ENCODE peak calls at places on chromosomes 4 and X, in nine cellular contexts. R is GM23338, C is OCI-LY7, K is heart left ventricle, H is BE2C, V is AG10803, I is right lobe of liver, J is choroid plexus epithelial cell, B is fibroblast of pulmonary artery. T is an unnamed sample.

GRCh38 chrX:28225508-28225907 is 244.3 kb upstream of the DCAF8L1 start:
- DNase-seq in R (no peak), C (no peak), K (no peak), H (no peak), V (no peak), I (no peak), J (no peak), B (no peak), T (no peak)

GRCh38 chr4:46404961-46405360 is 15.0 kb upstream of the GABRA2 start:
- DNase-seq in R (peak), C (no peak), K (no peak), H (no peak), V (no peak), I (no peak), J (peak), B (peak), T (no peak)

GRCh38 chr4:54185380-54185779 is 43.7 kb upstream of the PDGFRA start:
- DNase-seq in R (no peak), C (no peak), K (no peak), H (no peak), V (no peak), I (no peak), J (no peak), B (no peak), T (no peak)

GRCh38 chr4:2503809-2504208 is 32.6 kb upstream of the FAM193A start:
- DNase-seq in R (no peak), C (no peak), K (no peak), H (no peak), V (no peak), I (no peak), J (no peak), B (no peak), T (no peak)

GRCh38 chr4:1749370-1749769 is 28.0 kb downstream of the TACC3 start:
- DNase-seq in R (no peak), C (no peak), K (no peak), H (no peak), V (no peak), I (no peak), J (no peak), B (no peak), T (no peak)

GRCh38 chr4:142817442-142817841 is 28.7 kb downstream of the INPP4B start:
- DNase-seq in R (no peak), C (no peak), K (peak), H (no peak), V (peak), I (no peak), J (peak), B (peak), T (peak)

GRCh38 chr4:32215277-32215676 is 1495.1 kb downstream of the PCDH7 start:
- DNase-seq in R (no peak), C (no peak), K (no peak), H (no peak), V (no peak), I (no peak), J (no peak), B (no peak), T (no peak)

GRCh38 chr4:111399523-111400135 is 745.6 kb upstream of the FAM241A start:
- DNase-seq in R (no peak), C (no peak), K (no peak), H (peak), V (peak), I (no peak), J (no peak), B (no peak), T (no peak)

GRCh38 chr4:85398276-85398675 is 76.7 kb upstream of the ARHGAP24 start:
- DNase-seq in R (no peak), C (no peak), K (peak), H (no peak), V (peak), I (no peak), J (peak), B (peak), T (peak)

GRCh38 chr4:159946983-159947645 is 844.2 kb downstream of the RAPGEF2 start:
- DNase-seq in R (peak), C (peak), K (no peak), H (no peak), V (peak), I (no peak), J (peak), B (peak), T (peak)
- TF ChIP-seq CTCF in R (peak), C (peak), K (peak), H (peak), V (peak), I (peak), J (peak), B (peak), T (peak)

DNA sequence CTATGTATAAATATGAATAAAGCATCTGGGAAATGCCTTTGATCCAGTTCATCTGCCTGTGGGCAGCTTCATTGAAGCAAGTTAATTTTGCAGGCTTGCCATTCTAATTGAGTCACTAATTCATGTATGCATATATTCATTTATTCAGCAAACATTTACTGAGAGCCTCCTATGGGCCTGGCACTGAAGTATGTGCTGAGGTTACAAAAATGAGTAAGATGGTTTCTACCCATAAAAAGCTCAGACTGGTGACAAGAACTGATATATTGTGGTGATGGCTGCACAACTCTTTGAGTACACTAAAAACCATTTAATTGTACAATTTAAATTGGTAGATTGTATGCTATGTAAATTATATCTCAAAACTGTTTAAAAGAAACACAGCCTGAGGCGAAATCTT is 1.1 kb upstream of the MRPL1 start:
- DNase-seq in R (peak), C (peak), K (no peak), H (no peak), V (no peak), I (no peak), J (no peak), B (no peak), T (peak)
- H3K4me3 ChIP-seq in R (peak), C (peak), K (peak), H (peak), V (peak), I (no peak), J (peak), B (peak), T (peak)

GRCh38 chrX:120213438-120214265 is 37.0 kb upstream of the ZBTB33 start:
- DNase-seq in R (peak), C (peak), K (peak), H (peak), V (peak), I (no peak), J (peak), B (peak), T (peak)
- TF ChIP-seq CTCF in R (peak), C (peak), K (peak), H (peak), V (peak), I (peak), J (peak), B (peak), T (peak)

DNA sequence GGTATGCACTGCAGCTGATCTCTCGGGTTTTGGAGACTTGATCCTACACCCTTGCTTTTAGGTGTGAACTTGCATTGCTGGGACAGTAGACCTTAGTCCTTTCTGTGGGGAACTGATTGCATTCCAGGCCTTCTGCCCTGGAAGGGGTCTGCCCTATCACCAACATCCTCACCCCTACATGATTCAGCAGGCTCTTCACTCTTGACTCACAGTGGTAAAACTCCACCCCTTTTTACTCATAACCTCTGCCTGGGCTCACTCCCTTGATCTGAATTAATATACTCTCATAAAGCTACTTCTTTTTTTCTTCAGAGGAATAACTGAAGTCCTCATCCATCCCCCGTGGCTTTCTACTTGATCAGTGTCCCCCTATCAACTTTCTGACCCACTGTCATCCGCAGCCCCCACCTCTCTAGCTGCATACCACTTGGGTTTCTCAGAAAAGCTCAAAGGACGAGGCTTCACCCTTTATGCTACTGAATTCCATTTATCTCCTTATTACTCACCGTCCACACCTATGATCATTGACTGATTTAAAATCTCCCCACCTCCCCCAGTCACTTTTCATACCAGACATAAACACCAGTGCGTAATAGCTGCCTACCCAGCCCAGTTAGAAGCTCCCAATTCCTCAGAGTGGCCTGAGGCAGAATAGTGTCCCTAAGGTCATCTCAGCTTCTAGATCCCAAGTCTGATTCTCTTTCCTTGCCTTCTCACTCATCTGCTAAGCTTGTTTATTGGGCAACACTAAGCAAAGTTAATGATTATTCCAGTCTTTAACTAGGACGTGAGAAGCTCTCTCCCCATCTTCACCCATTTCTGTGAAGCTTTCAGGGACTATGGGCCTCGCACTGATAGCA is 6.9 kb upstream of the DDX60L start:
- DNase-seq in R (no peak), C (no peak), K (no peak), H (no peak), V (peak), I (no peak), J (peak), B (peak), T (peak)
- H3K4me3 ChIP-seq in R (no peak), C (no peak), K (no peak), H (no peak), V (no peak), I (no peak), J (no peak), B (no peak), T (no peak)

T was measured in foreskin fibroblast.